ENCODE peak calls at places on chromosomes 13 and 19, in seven cellular contexts. D, E, Z, U, N, V and O are unnamed samples.

GRCh38 chr13:48534911-48535501 is 2.1 kb upstream of the RCBTB2 start:
- DNase-seq in D (no peak), E (no peak), Z (no peak), U (no peak), N (no peak), V (no peak), O (no peak)

GRCh38 chr19:11423164-11423803 is 4.2 kb upstream of the RGL3 start:
- DNase-seq in D (no peak), E (no peak), Z (no peak), U (no peak), N (no peak), V (no peak), O (no peak)

GRCh38 chr19:28466107-28467045 is 746.6 kb downstream of the UQCRFS1 start:
- DNase-seq in D (peak; percentile 80), E (peak; percentile 78), Z (peak; percentile 77), U (peak; percentile 30), N (no peak), V (peak; percentile 61), O (peak; percentile 43)

GRCh38 chr13:88649855-88650254 is 978.7 kb downstream of the SLITRK5 start:
- DNase-seq in D (no peak), E (no peak), Z (no peak), U (no peak), N (no peak), V (no peak), O (no peak)

GRCh38 chr13:50419896-50420295 is 404.7 kb downstream of the KCNRG start:
- DNase-seq in D (no peak), E (no peak), Z (no peak), U (no peak), N (no peak), V (no peak), O (no peak)

GRCh38 chr19:10074153-10074552 is 12.0 kb upstream of the SHFL start:
- DNase-seq in D (peak; percentile 63), E (no peak), Z (no peak), U (no peak), N (no peak), V (no peak), O (no peak)

GRCh38 chr19:30066781-30067759 is 125.0 kb downstream of the URI1 start:
- DNase-seq in D (no peak), E (no peak), Z (no peak), U (no peak), N (no peak), V (no peak), O (peak; percentile 13)

GRCh38 chr13:74070065-74070464 is 64.1 kb downstream of the KLF12 start:
- DNase-seq in D (no peak), E (no peak), Z (no peak), U (no peak), N (no peak), V (no peak), O (no peak)

GRCh38 chr13:85236431-85236830 is 562.8 kb downstream of the SLITRK6 start:
- DNase-seq in D (peak; percentile 44), E (no peak), Z (no peak), U (no peak), N (no peak), V (no peak), O (no peak)

GRCh38 chr13:95025116-95025515 is 276.1 kb downstream of the ABCC4 start:
- DNase-seq in D (no peak), E (no peak), Z (no peak), U (no peak), N (no peak), V (no peak), O (no peak)

GRCh38 chr13:95023405-95023804 is 277.8 kb downstream of the ABCC4 start:
- DNase-seq in D (no peak), E (no peak), Z (no peak), U (no peak), N (no peak), V (no peak), O (no peak)

GRCh38 chr13:95020298-95020987 is 280.8 kb downstream of the ABCC4 start:
- DNase-seq in D (peak; percentile 75), E (no peak), Z (no peak), U (peak; percentile 18), N (no peak), V (no peak), O (no peak)

DNA sequence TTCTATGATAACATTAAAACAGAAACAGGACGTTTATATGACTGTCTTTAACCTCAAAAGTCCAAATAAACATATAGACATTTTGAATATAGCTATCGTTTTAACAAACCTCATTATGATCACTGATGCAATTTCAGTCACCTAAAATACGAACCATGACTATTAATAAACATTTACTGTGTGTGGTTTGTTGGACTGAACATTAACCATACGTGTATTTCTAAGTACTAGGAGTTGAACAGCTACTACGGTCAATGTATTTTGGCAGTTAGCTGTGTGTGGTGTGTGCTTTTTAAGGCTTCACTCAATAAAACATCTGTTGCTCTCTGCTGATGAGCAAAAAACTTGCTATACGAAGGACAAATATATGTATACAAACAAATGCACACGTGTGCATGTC is 281.4 kb downstream of the ABCC4 start:
- DNase-seq in D (no peak), E (no peak), Z (no peak), U (no peak), N (no peak), V (no peak), O (no peak)
- TF ChIP-seq CTCF in D (no peak), E (no peak), Z (no peak), U (no peak), N (no peak), V (no peak), O (no peak)

GRCh38 chr19:17829855-17830566 is 8.7 kb upstream of the INSL3 start:
- DNase-seq in D (no peak), E (peak; percentile 21), Z (peak; percentile 56), U (peak; percentile 46), N (no peak), V (peak; percentile 22), O (peak; percentile 91)
- TF ChIP-seq CTCF in D (no peak), E (no peak), Z (no peak), U (no peak), N (no peak), V (no peak), O (no peak)

GRCh38 chr13:30862707-30863106 is 43.4 kb upstream of the MEDAG start:
- DNase-seq in D (peak; percentile 55), E (no peak), Z (no peak), U (no peak), N (peak; percentile 64), V (no peak), O (no peak)
- TF ChIP-seq CTCF in D (peak; percentile 9), E (no peak), Z (no peak), U (no peak), N (no peak), V (peak; percentile 14), O (no peak)

DNA sequence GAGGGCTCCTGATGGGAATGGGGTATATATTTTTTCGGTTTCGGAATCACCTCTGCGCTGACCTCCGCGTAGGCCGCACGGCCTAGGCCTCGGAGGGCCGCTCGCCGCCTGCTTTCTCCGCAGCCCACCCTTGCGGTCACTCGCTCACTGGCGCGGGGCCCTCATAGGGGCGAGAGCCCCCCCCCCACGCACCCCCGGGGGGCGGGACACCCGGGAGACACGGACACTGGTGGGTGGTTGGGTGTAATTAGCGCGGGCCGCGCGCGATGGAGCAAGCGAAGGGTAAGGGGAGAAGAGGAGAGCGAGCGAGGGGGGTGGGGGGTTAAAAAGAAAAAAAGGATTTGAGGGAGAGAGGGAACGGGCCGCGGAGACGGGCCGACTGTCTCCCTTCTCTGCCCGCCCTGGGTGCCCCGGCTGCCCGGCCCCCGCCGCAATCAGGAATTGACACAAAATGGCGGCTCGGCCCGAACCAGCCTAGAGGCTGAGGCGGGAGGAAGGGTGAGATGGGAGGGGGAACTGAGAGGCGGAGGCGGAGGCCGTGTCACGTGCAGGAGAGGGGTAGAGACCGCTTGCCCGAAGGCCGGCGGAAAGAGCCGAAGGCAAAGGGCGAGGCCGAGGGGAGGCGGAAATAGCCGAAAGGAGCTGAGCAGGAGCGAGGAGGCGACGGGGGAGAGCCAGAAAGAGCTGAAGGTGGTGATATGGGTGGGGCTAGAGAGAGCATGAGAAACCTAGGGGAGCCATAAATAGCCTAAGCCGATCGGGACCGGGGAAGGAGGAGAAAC is 721 bp downstream of the ZC3H4 start:
- DNase-seq in D (peak; percentile 99), E (peak; percentile 97), Z (peak; percentile 99), U (peak; percentile 90), N (peak; percentile 96), V (peak; percentile 99), O (no peak)
- TF ChIP-seq CTCF in D (no peak), E (no peak), Z (no peak), U (no peak), N (no peak), V (no peak), O (no peak)

GRCh38 chr19:53394522-53394973 is 401 bp upstream of the ZNF765 start:
- DNase-seq in D (no peak), E (no peak), Z (no peak), U (peak; percentile 30), N (peak; percentile 18), V (peak; percentile 34), O (no peak)
- TF ChIP-seq CTCF in D (no peak), E (no peak), Z (no peak), U (no peak), N (no peak), V (no peak), O (no peak)

DNA sequence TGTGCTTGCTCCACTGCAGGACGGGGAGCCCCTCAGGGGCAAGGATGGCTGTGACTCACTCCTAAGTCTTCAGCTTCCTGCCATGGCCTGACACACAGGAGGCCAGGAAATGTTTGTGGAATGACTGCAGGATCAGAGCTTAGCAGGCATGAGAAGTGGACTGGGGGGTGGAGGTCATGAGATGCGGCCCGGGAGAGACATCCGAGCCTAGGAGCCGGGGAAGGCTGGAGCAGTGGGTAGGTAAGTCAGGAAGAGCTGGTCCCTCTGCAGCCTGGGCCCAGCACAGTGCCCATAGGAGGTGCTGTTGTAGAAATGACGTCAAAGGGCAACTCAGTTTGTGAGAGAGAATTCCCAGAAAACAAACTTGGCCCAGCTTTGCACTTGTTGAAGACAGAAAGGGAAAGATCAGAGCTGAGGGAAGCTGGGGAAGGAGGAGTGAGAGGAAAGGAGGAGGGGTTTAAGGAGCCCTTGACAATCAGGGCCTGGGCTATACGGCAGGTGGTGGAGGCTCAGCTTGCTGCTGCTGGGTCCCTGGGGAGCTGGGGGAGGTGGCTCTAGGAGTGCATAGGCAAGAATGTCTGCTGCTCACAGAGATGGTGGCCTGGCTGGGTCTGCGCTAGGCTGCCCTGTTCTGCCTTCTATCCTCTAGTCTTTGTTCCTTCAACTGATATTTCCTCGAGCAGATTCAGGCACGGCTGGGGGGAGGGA is 18.5 kb downstream of the POU2F2 start:
- DNase-seq in D (peak; percentile 99), E (no peak), Z (no peak), U (peak; percentile 43), N (no peak), V (no peak), O (peak; percentile 67)
- TF ChIP-seq CTCF in D (peak; percentile 15), E (no peak), Z (no peak), U (no peak), N (no peak), V (peak; percentile 15), O (peak; percentile 18)

GRCh38 chr13:24866488-24866887 is 102.5 kb downstream of the RNF17 start:
- DNase-seq in D (no peak), E (no peak), Z (no peak), U (no peak), N (no peak), V (no peak), O (no peak)
- TF ChIP-seq CTCF in D (no peak), E (no peak), Z (no peak), U (no peak), N (no peak), V (no peak), O (no peak)